ENCODE peak calls at places on chromosomes 16 and 17, in four cellular contexts. K is activated T-cell treated with anti-CD3 and anti-CD28 coated beads, Interleukin-2, amount 50 U/mL, for 4 hours; P is stimulated activated CD4-positive, alpha-beta T cell treated with anti-CD3 and anti-CD28 coated beads, Interleukin-15, amount 100 ng/mL, for 1 hour; D is germinal center. Y is an unnamed sample.

GRCh38 chr17:8430966-8431365 is 4.7 kb upstream of the NDEL1 start:
- DNase-seq in K (no peak), P (no peak), D (no peak), Y (peak)

GRCh38 chr17:46922804-46923635 is at the start of gene GOSR2:
- DNase-seq in K (peak), P (peak), D (peak), Y (peak)

GRCh38 chr17:73297934-73298861 is 13.6 kb downstream of the CDC42EP4 start:
- DNase-seq in K (no peak), P (no peak), D (no peak), Y (no peak)

GRCh38 chr17:5000237-5000639 is 2.5 kb downstream of the KIF1C start:
- DNase-seq in K (no peak), P (no peak), D (no peak), Y (no peak)

GRCh38 chr17:74922172-74922571 is 883 bp downstream of the USH1G start:
- DNase-seq in K (no peak), P (no peak), D (no peak), Y (no peak)

GRCh38 chr16:51150894-51151320 is at the start of gene SALL1:
- DNase-seq in K (no peak), P (no peak), D (no peak), Y (no peak)

GRCh38 chr17:48544356-48545021 is 420 bp downstream of the HOXB2 start:
- DNase-seq in K (no peak), P (no peak), D (no peak), Y (peak)

GRCh38 chr16:53183442-53183841 is 128.7 kb downstream of the CHD9 start:
- DNase-seq in K (no peak), P (no peak), D (no peak), Y (no peak)

GRCh38 chr17:55320594-55321506 is 56.1 kb downstream of the HLF start:
- DNase-seq in K (no peak), P (no peak), D (no peak), Y (no peak)

GRCh38 chr16:73268311-73268997 is 220.5 kb upstream of the ZFHX3 start:
- DNase-seq in K (no peak), P (no peak), D (no peak), Y (peak)

GRCh38 chr17:5437721-5438317 is 1.1 kb downstream of the C1QBP start:
- DNase-seq in K (no peak), P (no peak), D (no peak), Y (no peak)

GRCh38 chr17:2051388-2052237 is 3.3 kb upstream of the HIC1 start:
- DNase-seq in K (no peak), P (no peak), D (no peak), Y (no peak)

GRCh38 chr16:85465328-85466307 is 147.5 kb upstream of the GSE1 start:
- DNase-seq in K (no peak), P (no peak), D (no peak), Y (peak)

GRCh38 chr16:89827383-89828198 is 684 bp upstream of the SPIRE2 start:
- DNase-seq in K (no peak), P (no peak), D (no peak), Y (peak)

GRCh38 chr17:3845361-3845753 is 689 bp downstream of the NCBP3 start:
- DNase-seq in K (peak), P (no peak), D (peak), Y (no peak)

GRCh38 chr17:55487727-55488436 is 23.4 kb downstream of the SMIM36 start:
- DNase-seq in K (no peak), P (no peak), D (no peak), Y (no peak)

GRCh38 chr16:88687254-88687576 is 908 bp upstream of the SNAI3 start:
- DNase-seq in K (no peak), P (no peak), D (no peak), Y (no peak)

GRCh38 chr17:57552114-57552601 is 192.9 kb downstream of the CCDC182 start:
- DNase-seq in K (no peak), P (no peak), D (peak), Y (no peak)

GRCh38 chr17:43554857-43555256 is 8.7 kb upstream of the ETV4 start:
- DNase-seq in K (no peak), P (no peak), D (no peak), Y (no peak)

GRCh38 chr17:35541434-35541833 is 4.0 kb upstream of the SLFN12L start:
- DNase-seq in K (no peak), P (no peak), D (no peak), Y (no peak)

GRCh38 chr16:4411684-4412083 is 4.7 kb downstream of the CORO7 start:
- DNase-seq in K (no peak), P (no peak), D (no peak), Y (no peak)

GRCh38 chr17:13735444-13735843 is 133.7 kb upstream of the HS3ST3A1 start:
- DNase-seq in K (no peak), P (no peak), D (no peak), Y (no peak)

GRCh38 chr17:72515291-72516065 is 394.7 kb downstream of the SOX9 start:
- DNase-seq in K (no peak), P (no peak), D (no peak), Y (no peak)

GRCh38 chr16:1862394-1862793 is 9.6 kb downstream of the MEIOB start:
- DNase-seq in K (no peak), P (no peak), D (no peak), Y (no peak)

GRCh38 chr17:38740016-38740415 is 8.1 kb downstream of the PCGF2 start:
- DNase-seq in K (no peak), P (no peak), D (no peak), Y (no peak)

GRCh38 chr16:4706871-4707270 is 13.5 kb downstream of the NUDT16L1 start:
- DNase-seq in K (no peak), P (no peak), D (no peak), Y (no peak)

GRCh38 chr17:44222112-44222869 is 2.8 kb upstream of the UBTF start:
- DNase-seq in K (no peak), P (no peak), D (peak), Y (peak)

GRCh38 chr17:83189673-83190385 is 110.4 kb downstream of the METRNL start:
- DNase-seq in K (no peak), P (no peak), D (no peak), Y (peak)

GRCh38 chr16:15682105-15682570 is 32.1 kb downstream of the NDE1 start:
- DNase-seq in K (peak), P (no peak), D (no peak), Y (peak)

GRCh38 chr17:64190468-64190867 is 60.5 kb upstream of the ERN1 start:
- DNase-seq in K (no peak), P (no peak), D (no peak), Y (no peak)

GRCh38 chr17:499836-500543 is 147.4 kb upstream of the RPH3AL start:
- DNase-seq in K (no peak), P (no peak), D (no peak), Y (no peak)

GRCh38 chr16:17282247-17282646 is 188.5 kb downstream of the XYLT1 start:
- DNase-seq in K (no peak), P (no peak), D (peak), Y (no peak)

GRCh38 chr17:42289863-42290165 is 1.5 kb downstream of the STAT5A start:
- DNase-seq in K (peak), P (no peak), D (no peak), Y (no peak)